ENCODE peak calls at places on chromosomes 11 and 22, in ten cellular contexts. E is adrenal gland, T is PC-3, O is lung, K is body of pancreas, J is brain microvascular endothelial cell, Q is mammary epithelial cell, Y is pancreas, N is left lung, C is H1. D is an unnamed sample. For H3K36me3 and H3K27me3, the result is how much of the 10 kb centered on the place peaks cover.

GRCh38 chr22:45804986-45805325 is 133.3 kb downstream of the ATXN10 start:
- DNase-seq in N (no peak), K (no peak), C (no peak), E (no peak), Q (peak), J (peak), O (no peak), T (peak), Y (no peak), D (no peak)

GRCh38 chr22:35064664-35065063 is 1.3 kb upstream of the ISX start:
- DNase-seq in K (no peak), T (peak), O (no peak), Y (no peak), J (no peak), N (no peak), Q (peak), C (no peak), E (no peak), D (peak)

GRCh38 chr11:34926101-34926830 is 9.8 kb downstream of the PDHX start:
- DNase-seq in C (no peak), O (no peak), E (no peak), Q (peak), N (no peak), J (peak), K (peak), T (peak), Y (no peak), D (peak)

GRCh38 chr22:43230983-43231723 is 44.2 kb upstream of the TTLL12 start:
- DNase-seq in T (peak), C (peak), Q (peak), Y (peak), N (no peak), E (peak), K (peak), J (peak), O (peak), D (peak)

GRCh38 chr11:73493838-73494598 is 103.9 kb downstream of the FAM168A start:
- DNase-seq in Q (peak), N (no peak), J (peak), C (peak), Y (no peak), T (peak), O (no peak), K (no peak), E (peak), D (no peak)

GRCh38 chr11:61091373-61092279 is 10.7 kb upstream of the CD5 start:
- DNase-seq in E (no peak), K (no peak), O (no peak), T (no peak), Y (no peak), Q (peak), N (peak), J (peak), C (no peak), D (peak)

GRCh38 chr11:128187829-128188228 is 399.5 kb downstream of the ETS1 start:
- DNase-seq in J (no peak), T (no peak), O (no peak), Q (no peak), Y (no peak), N (no peak), K (no peak), C (no peak), E (no peak), D (no peak)

GRCh38 chr11:1346669-1347390 is 37.4 kb upstream of the TOLLIP start:
- DNase-seq in T (no peak), E (no peak), Y (peak), K (no peak), C (no peak), O (no peak), N (no peak), Q (no peak), J (no peak), D (no peak)

GRCh38 chr11:120295110-120295509 is 30.0 kb upstream of the TLCD5 start:
- DNase-seq in K (peak), E (peak), Q (no peak), O (no peak), J (no peak), Y (no peak), C (no peak), T (no peak), N (no peak), D (no peak)

GRCh38 chr11:118401880-118402590 is 629 bp downstream of the ATP5MG start:
- DNase-seq in N (no peak), E (peak), O (no peak), Y (no peak), J (peak), K (no peak), T (peak), Q (peak), C (peak), D (no peak)

GRCh38 chr11:36594316-36594989 is at the start of gene IFTAP:
- DNase-seq in J (peak), N (peak), T (peak), E (peak), K (peak), Q (peak), C (peak), O (peak), Y (peak), D (no peak)

GRCh38 chr11:73177380-73178091 is 35.4 kb upstream of the FCHSD2 start:
- DNase-seq in Y (peak), J (no peak), N (no peak), O (no peak), Q (peak), E (peak), C (no peak), T (peak), K (peak), D (no peak)

GRCh38 chr22:45127866-45128265 is 35.9 kb upstream of the NUP50 start:
- DNase-seq in K (no peak), J (peak), Y (no peak), T (peak), C (no peak), N (no peak), E (no peak), O (no peak), Q (peak), D (no peak)

GRCh38 chr11:19670030-19670761 is 42.4 kb upstream of the NAV2 start:
- DNase-seq in O (no peak), Y (no peak), C (no peak), K (peak), N (no peak), T (no peak), J (peak), E (no peak), Q (peak), D (no peak)

GRCh38 chr11:8209208-8209807 is 40.5 kb upstream of the RIC3 start:
- DNase-seq in Y (no peak), T (peak), K (peak), Q (no peak), E (no peak), N (no peak), O (no peak), C (peak), J (no peak), D (peak)

GRCh38 chr11:76808996-76809395 is 25.8 kb downstream of the TSKU start:
- DNase-seq in E (no peak), N (no peak), Q (no peak), T (no peak), O (peak), C (no peak), K (no peak), J (no peak), Y (no peak), D (no peak)

GRCh38 chr11:92739020-92739419 is 230.4 kb upstream of the MTNR1B start:
- DNase-seq in Q (peak), O (no peak), K (peak), Y (no peak), N (no peak), T (no peak), E (peak), C (no peak), J (peak), D (no peak)

GRCh38 chr22:39243443-39244072 is 1.2 kb downstream of the PDGFB start:
- DNase-seq in C (peak), T (peak), E (no peak), J (no peak), Q (peak), N (peak), Y (peak), K (peak), O (no peak), D (no peak)

DNA sequence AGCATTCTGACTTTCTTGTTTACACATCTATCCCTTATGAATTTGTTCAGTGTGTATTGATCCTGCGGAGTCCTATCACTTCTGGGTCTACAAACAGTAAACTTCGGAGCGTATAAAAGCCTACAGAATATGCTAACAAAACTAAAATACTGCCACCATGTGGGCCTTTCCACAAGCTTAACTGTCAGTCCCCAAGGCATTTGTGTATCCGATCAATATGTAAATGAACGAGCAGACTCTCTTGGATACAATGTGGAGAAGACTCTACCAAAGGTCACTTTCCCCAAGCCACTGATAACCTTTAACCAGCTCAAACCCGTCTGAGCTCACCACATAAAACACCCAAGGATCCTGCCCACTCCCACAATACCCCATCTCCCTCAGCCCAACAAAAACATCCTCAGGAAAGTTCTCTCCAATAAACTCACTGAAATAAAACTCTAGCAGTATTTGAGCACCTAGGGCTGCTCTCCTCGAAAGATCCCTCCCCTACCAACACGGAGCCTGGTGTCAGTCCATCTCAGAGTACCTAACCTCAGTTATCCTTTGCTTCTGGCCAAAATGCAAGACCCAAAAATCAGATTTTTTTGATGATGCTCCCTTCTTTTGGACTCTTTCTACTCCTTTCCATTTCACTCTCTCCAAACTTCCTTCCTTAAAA is 17.8 kb downstream of the ADA2 start:
- DNase-seq in J (no peak), E (no peak), Y (no peak), N (no peak), C (no peak), K (peak), O (no peak), Q (no peak), T (peak), D (no peak)
- TF ChIP-seq CTCF in J (peak), E (no peak), Y (peak), N (no peak), C (peak), K (peak), O (no peak), Q (no peak), T (peak), D (no peak)

GRCh38 chr22:19406281-19406811 is 25.2 kb downstream of the HIRA start:
- DNase-seq in Y (no peak), O (no peak), J (no peak), E (no peak), Q (no peak), K (no peak), N (no peak), T (no peak), C (no peak), D (no peak)

GRCh38 chr22:19405133-19405532 is 26.4 kb downstream of the HIRA start:
- DNase-seq in J (no peak), T (no peak), C (no peak), E (no peak), Q (no peak), K (peak), N (no peak), Y (no peak), O (no peak), D (no peak)

GRCh38 chr22:19402642-19403191 is 28.8 kb downstream of the HIRA start:
- DNase-seq in K (no peak), J (no peak), T (no peak), E (no peak), Y (no peak), Q (no peak), O (no peak), N (no peak), C (no peak), D (no peak)

GRCh38 chr22:19405652-19406051 is 25.9 kb downstream of the HIRA start:
- DNase-seq in T (no peak), E (no peak), Q (no peak), O (no peak), Y (no peak), K (no peak), J (no peak), C (no peak), N (no peak), D (no peak)

GRCh38 chr22:19404676-19405075 is 26.9 kb downstream of the HIRA start:
- DNase-seq in Y (no peak), K (no peak), Q (no peak), O (no peak), N (no peak), E (no peak), J (no peak), C (no peak), T (no peak), D (no peak)
- H3K36me3 ChIP-seq in Y (under half), K (under half), Q (under half), O (under half), N (half or more), E (under half), J (half or more), C (under half), T (under half), D (under half)

DNA sequence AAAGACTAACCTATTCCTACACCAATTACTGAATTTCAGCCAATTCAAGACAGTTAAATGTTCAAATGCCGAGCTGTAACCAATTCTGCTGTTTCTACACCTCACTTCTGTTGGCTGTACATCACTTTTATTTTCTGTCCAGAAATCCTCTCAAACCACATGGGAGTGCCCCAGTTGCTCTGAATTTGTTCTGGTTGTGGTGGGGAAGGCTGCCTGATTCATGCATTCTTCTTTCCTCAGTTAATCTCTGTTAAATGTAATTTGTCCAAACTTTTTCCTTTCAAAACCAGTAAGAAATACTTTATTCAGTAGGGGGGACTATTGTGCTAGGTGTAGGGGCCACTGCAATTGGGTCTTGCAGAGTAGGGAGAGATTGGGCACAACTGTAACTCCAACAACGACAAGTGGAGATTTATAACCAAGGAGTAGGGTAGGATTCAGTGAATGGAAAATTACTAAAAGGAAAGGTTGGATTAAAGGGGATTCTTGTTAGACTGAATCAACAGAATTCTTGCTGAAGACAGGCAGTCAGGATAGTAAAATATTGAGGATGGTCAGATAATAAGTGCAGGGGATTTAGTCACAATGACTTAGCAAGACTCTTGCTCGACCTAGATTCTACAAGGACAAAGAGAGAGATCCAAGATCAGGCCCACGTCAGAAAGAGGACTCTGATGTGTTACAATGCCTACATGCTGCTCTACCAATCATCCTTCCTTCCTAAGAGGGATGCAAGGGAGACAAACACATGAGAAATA is 593.5 kb upstream of the FAT3 start:
- DNase-seq in Q (no peak), Y (no peak), T (no peak), E (no peak), C (no peak), K (no peak), N (no peak), O (no peak), J (no peak), D (no peak)
- H3K27me3 ChIP-seq in Q (under half), Y (under half), T (under half), E (under half), C (under half), K (under half), N (under half), O (under half), J (under half), D (under half)

GRCh38 chr11:83608571-83608970 is 322.4 kb upstream of the CCDC90B start:
- DNase-seq in C (no peak), T (no peak), Y (no peak), E (no peak), O (no peak), K (no peak), J (no peak), N (no peak), Q (no peak), D (no peak)
- TF ChIP-seq CTCF in C (no peak), T (no peak), Y (no peak), E (no peak), O (no peak), K (no peak), J (no peak), N (no peak), Q (no peak), D (no peak)

GRCh38 chr11:65880844-65881421 is 1.3 kb downstream of the CTSW start:
- DNase-seq in Y (peak), K (no peak), E (no peak), C (no peak), N (peak), O (no peak), Q (no peak), T (no peak), J (no peak), D (no peak)

GRCh38 chr11:65884716-65885092 is 3.6 kb downstream of the FIBP start:
- DNase-seq in E (peak), O (peak), K (peak), Q (peak), J (no peak), C (peak), N (peak), Y (peak), T (peak), D (peak)

GRCh38 chr11:65883058-65883761 is 3.6 kb downstream of the CTSW start:
- DNase-seq in K (no peak), E (no peak), C (no peak), O (no peak), Y (no peak), N (peak), J (no peak), T (no peak), Q (no peak), D (no peak)

GRCh38 chr11:65883786-65884715 is 4.2 kb downstream of the FIBP start:
- DNase-seq in Q (no peak), N (peak), C (no peak), Y (peak), E (no peak), K (no peak), J (no peak), O (no peak), T (no peak), D (no peak)

DNA sequence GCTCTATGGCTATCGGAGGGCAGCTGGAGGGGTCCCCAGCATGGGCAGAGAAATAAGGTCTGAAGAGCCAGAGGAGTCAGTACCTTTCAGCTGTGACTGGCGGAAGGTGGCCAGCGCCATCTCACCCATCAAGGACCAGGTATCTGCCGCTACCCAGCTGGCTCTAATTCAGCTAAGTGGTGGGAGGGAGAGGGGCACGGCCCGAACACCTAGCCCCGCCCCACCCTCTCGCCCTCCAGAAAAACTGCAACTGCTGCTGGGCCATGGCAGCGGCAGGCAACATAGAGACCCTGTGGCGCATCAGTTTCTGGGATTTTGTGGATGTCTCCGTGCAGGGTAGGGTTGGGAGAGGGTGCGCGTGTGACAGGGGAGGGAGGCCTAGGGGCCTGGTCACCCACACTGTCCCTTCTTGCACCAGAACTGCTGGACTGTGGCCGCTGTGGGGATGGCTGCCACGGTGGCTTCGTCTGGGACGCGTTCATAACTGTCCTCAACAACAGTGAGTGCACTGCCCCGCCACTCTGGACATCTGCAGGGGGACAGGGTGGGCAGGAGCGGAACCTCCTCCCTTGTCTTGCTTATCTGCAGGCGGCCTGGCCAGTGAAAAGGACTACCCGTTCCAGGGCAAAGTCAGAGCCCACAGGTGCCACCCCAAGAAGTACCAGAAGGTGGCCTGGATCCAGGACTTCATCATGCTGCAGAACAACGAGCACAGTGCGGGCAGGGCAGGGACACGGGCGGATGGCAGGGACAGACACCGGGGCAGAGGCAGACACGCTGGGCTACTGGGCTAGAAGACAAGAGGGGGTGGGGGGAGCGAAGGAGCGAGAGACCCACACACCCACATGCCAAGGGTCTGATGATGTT is 2.8 kb downstream of the CTSW start:
- DNase-seq in T (no peak), Q (no peak), E (no peak), O (no peak), C (no peak), J (no peak), K (no peak), N (peak), Y (no peak), D (no peak)
- H3K36me3 ChIP-seq in T (under half), Q (under half), E (under half), O (under half), C (under half), J (under half), K (under half), N (under half), Y (under half), D (under half)

GRCh38 chr11:122604626-122605025 is 50.9 kb upstream of the UBASH3B start:
- DNase-seq in J (no peak), O (no peak), Y (no peak), E (no peak), T (no peak), K (no peak), Q (no peak), N (no peak), C (no peak), D (no peak)
- H3K27me3 ChIP-seq in J (under half), O (under half), Y (under half), E (under half), T (under half), K (under half), Q (under half), N (under half), C (under half), D (under half)

GRCh38 chr11:45079943-45080719 is 66.3 kb upstream of the PRDM11 start:
- DNase-seq in C (no peak), O (no peak), Y (no peak), Q (no peak), E (no peak), T (no peak), J (no peak), K (peak), N (no peak), D (peak)
- TF ChIP-seq CTCF in C (no peak), O (no peak), Y (no peak), Q (no peak), E (no peak), T (no peak), J (no peak), K (no peak), N (no peak), D (no peak)

D was measured in GM06990.